ENCODE peak calls at places on chromosomes 3 and 15, in ten cellular contexts. One of them, this sample, is unnamed.
A peak's percentile ranks its signal among the peaks of the same experiment; 100 is the strongest.

GRCh38 chr3:166445865-166446264 is 608.6 kb upstream of the BCHE start:
- DNase-seq in effector memory CD4-positive, alpha-beta T cell: no peak
- DNase-seq in lung: no peak
- DNase-seq in GM23248: no peak
- DNase-seq in adrenal gland: no peak
- DNase-seq in psoas muscle: no peak
- DNase-seq in mucosa of descending colon: no peak
- DNase-seq in suprapubic skin: no peak
- DNase-seq in upper lobe of left lung: no peak
- DNase-seq in cardiac muscle cell: no peak
- DNase-seq in this sample: no peak

GRCh38 chr3:58588030-58588614 is 10.9 kb upstream of the FAM107A start:
- DNase-seq in psoas muscle: no peak
- DNase-seq in upper lobe of left lung: no peak
- DNase-seq in effector memory CD4-positive, alpha-beta T cell: no peak
- DNase-seq in lung: no peak
- DNase-seq in GM23248: peak; percentile 51
- DNase-seq in mucosa of descending colon: peak; percentile 46
- DNase-seq in suprapubic skin: no peak
- DNase-seq in adrenal gland: no peak
- DNase-seq in cardiac muscle cell: peak; percentile 59
- DNase-seq in this sample: peak; percentile 60

GRCh38 chr15:76203766-76204557 is 107.3 kb downstream of the ETFA start:
- DNase-seq in psoas muscle: no peak
- DNase-seq in upper lobe of left lung: no peak
- DNase-seq in cardiac muscle cell: no peak
- DNase-seq in lung: no peak
- DNase-seq in mucosa of descending colon: no peak
- DNase-seq in adrenal gland: no peak
- DNase-seq in effector memory CD4-positive, alpha-beta T cell: no peak
- DNase-seq in GM23248: no peak
- DNase-seq in suprapubic skin: peak; percentile 77
- DNase-seq in this sample: no peak

GRCh38 chr3:95168526-95168925 is 1105.7 kb downstream of the NSUN3 start:
- DNase-seq in effector memory CD4-positive, alpha-beta T cell: no peak
- DNase-seq in upper lobe of left lung: no peak
- DNase-seq in adrenal gland: no peak
- DNase-seq in psoas muscle: no peak
- DNase-seq in cardiac muscle cell: no peak
- DNase-seq in suprapubic skin: no peak
- DNase-seq in lung: no peak
- DNase-seq in GM23248: no peak
- DNase-seq in mucosa of descending colon: no peak
- DNase-seq in this sample: no peak

GRCh38 chr15:63698731-63699130 is 101.5 kb downstream of the FBXL22 start:
- DNase-seq in suprapubic skin: no peak
- DNase-seq in mucosa of descending colon: no peak
- DNase-seq in adrenal gland: no peak
- DNase-seq in lung: no peak
- DNase-seq in effector memory CD4-positive, alpha-beta T cell: no peak
- DNase-seq in GM23248: no peak
- DNase-seq in cardiac muscle cell: no peak
- DNase-seq in upper lobe of left lung: no peak
- DNase-seq in psoas muscle: no peak
- DNase-seq in this sample: no peak

GRCh38 chr15:96369825-96370621 is 39.5 kb downstream of the NR2F2 start:
- DNase-seq in adrenal gland: no peak
- DNase-seq in psoas muscle: no peak
- DNase-seq in lung: no peak
- DNase-seq in cardiac muscle cell: no peak
- DNase-seq in effector memory CD4-positive, alpha-beta T cell: no peak
- DNase-seq in GM23248: no peak
- DNase-seq in upper lobe of left lung: no peak
- DNase-seq in suprapubic skin: no peak
- DNase-seq in mucosa of descending colon: no peak
- DNase-seq in this sample: no peak

GRCh38 chr15:29568840-29569532 is 253.3 kb downstream of the TJP1 start:
- DNase-seq in psoas muscle: no peak
- DNase-seq in cardiac muscle cell: peak; percentile 10
- DNase-seq in mucosa of descending colon: peak; percentile 82
- DNase-seq in GM23248: peak; percentile 5
- DNase-seq in adrenal gland: no peak
- DNase-seq in lung: no peak
- DNase-seq in effector memory CD4-positive, alpha-beta T cell: no peak
- DNase-seq in suprapubic skin: no peak
- DNase-seq in upper lobe of left lung: peak; percentile 30
- DNase-seq in this sample: peak; percentile 58

GRCh38 chr15:65952425-65953053 is 83.2 kb downstream of the RAB11A start:
- DNase-seq in GM23248: peak; percentile 65
- DNase-seq in psoas muscle: no peak
- DNase-seq in upper lobe of left lung: no peak
- DNase-seq in cardiac muscle cell: peak; percentile 81
- DNase-seq in suprapubic skin: no peak
- DNase-seq in lung: no peak
- DNase-seq in mucosa of descending colon: peak; percentile 54
- DNase-seq in effector memory CD4-positive, alpha-beta T cell: no peak
- DNase-seq in adrenal gland: peak; percentile 59
- DNase-seq in this sample: peak; percentile 74

GRCh38 chr15:84616235-84616634 is 15.4 kb downstream of the ZSCAN2 start:
- DNase-seq in psoas muscle: no peak
- DNase-seq in lung: no peak
- DNase-seq in GM23248: no peak
- DNase-seq in cardiac muscle cell: no peak
- DNase-seq in suprapubic skin: peak; percentile 11
- DNase-seq in effector memory CD4-positive, alpha-beta T cell: no peak
- DNase-seq in adrenal gland: peak; percentile 25
- DNase-seq in mucosa of descending colon: no peak
- DNase-seq in upper lobe of left lung: no peak
- DNase-seq in this sample: no peak

GRCh38 chr3:30660656-30661055 is 54.3 kb downstream of the TGFBR2 start:
- DNase-seq in effector memory CD4-positive, alpha-beta T cell: no peak
- DNase-seq in lung: no peak
- DNase-seq in cardiac muscle cell: no peak
- DNase-seq in GM23248: no peak
- DNase-seq in psoas muscle: no peak
- DNase-seq in adrenal gland: no peak
- DNase-seq in upper lobe of left lung: no peak
- DNase-seq in mucosa of descending colon: no peak
- DNase-seq in suprapubic skin: no peak
- DNase-seq in this sample: no peak
- H3K4me1 ChIP-seq in effector memory CD4-positive, alpha-beta T cell: peaks cover 78% of the 10 kb centered on the region
- H3K4me1 ChIP-seq in lung: peaks cover 63% of the 10 kb centered on the region
- H3K4me1 ChIP-seq in cardiac muscle cell: peaks cover 26% of the 10 kb centered on the region
- H3K4me1 ChIP-seq in GM23248: peaks cover 56% of the 10 kb centered on the region
- H3K4me1 ChIP-seq in psoas muscle: peaks cover 44% of the 10 kb centered on the region
- H3K4me1 ChIP-seq in adrenal gland: peaks cover 95% of the 10 kb centered on the region
- H3K4me1 ChIP-seq in upper lobe of left lung: peaks cover 72% of the 10 kb centered on the region
- H3K4me1 ChIP-seq in mucosa of descending colon: peaks cover 11% of the 10 kb centered on the region
- H3K4me1 ChIP-seq in suprapubic skin: peaks cover 62% of the 10 kb centered on the region
- H3K4me1 ChIP-seq in this sample: peaks cover 24% of the 10 kb centered on the region

DNA sequence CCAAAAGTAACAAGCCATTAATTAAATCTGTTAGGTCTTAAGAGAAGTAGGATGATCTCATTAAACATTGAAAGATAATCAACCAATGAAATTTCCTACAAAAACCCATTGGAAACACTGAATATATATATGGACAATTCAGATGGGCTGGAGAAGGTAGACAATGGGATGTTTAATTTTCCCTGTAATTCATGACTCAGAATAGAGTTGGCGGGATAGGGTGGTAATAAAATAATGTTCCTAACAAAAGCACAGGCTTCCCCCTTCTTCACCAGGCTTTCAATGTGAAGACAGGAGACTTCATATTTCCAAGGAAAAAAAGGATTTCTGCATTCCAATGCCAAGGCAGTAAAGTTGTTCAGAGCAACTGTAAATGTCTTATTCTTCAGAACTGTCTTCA is 377.2 kb downstream of the FOXP1 start:
- DNase-seq in effector memory CD4-positive, alpha-beta T cell: no peak
- DNase-seq in cardiac muscle cell: no peak
- DNase-seq in psoas muscle: no peak
- DNase-seq in GM23248: no peak
- DNase-seq in mucosa of descending colon: no peak
- DNase-seq in adrenal gland: no peak
- DNase-seq in suprapubic skin: no peak
- DNase-seq in lung: no peak
- DNase-seq in upper lobe of left lung: no peak
- DNase-seq in this sample: no peak
- H3K4me1 ChIP-seq in effector memory CD4-positive, alpha-beta T cell: no peaks in the 10 kb centered on the region
- H3K4me1 ChIP-seq in cardiac muscle cell: peaks cover 52% of the 10 kb centered on the region
- H3K4me1 ChIP-seq in psoas muscle: peaks cover 25% of the 10 kb centered on the region
- H3K4me1 ChIP-seq in GM23248: peaks cover 13% of the 10 kb centered on the region
- H3K4me1 ChIP-seq in mucosa of descending colon: peaks cover 14% of the 10 kb centered on the region
- H3K4me1 ChIP-seq in adrenal gland: peaks cover 36% of the 10 kb centered on the region
- H3K4me1 ChIP-seq in suprapubic skin: peaks cover 32% of the 10 kb centered on the region
- H3K4me1 ChIP-seq in lung: peaks cover 30% of the 10 kb centered on the region
- H3K4me1 ChIP-seq in upper lobe of left lung: peaks cover 41% of the 10 kb centered on the region
- H3K4me1 ChIP-seq in this sample: peaks cover 47% of the 10 kb centered on the region

GRCh38 chr3:127539366-127540060 is 51.0 kb downstream of the TPRA1 start:
- DNase-seq in psoas muscle: no peak
- DNase-seq in mucosa of descending colon: no peak
- DNase-seq in GM23248: no peak
- DNase-seq in upper lobe of left lung: no peak
- DNase-seq in suprapubic skin: no peak
- DNase-seq in cardiac muscle cell: no peak
- DNase-seq in effector memory CD4-positive, alpha-beta T cell: no peak
- DNase-seq in lung: no peak
- DNase-seq in adrenal gland: no peak
- DNase-seq in this sample: no peak

GRCh38 chr3:127535901-127536817 is 54.4 kb downstream of the TPRA1 start:
- DNase-seq in effector memory CD4-positive, alpha-beta T cell: no peak
- DNase-seq in upper lobe of left lung: no peak
- DNase-seq in mucosa of descending colon: no peak
- DNase-seq in psoas muscle: no peak
- DNase-seq in cardiac muscle cell: no peak
- DNase-seq in GM23248: no peak
- DNase-seq in adrenal gland: no peak
- DNase-seq in suprapubic skin: no peak
- DNase-seq in lung: no peak
- DNase-seq in this sample: no peak

GRCh38 chr3:127538569-127538968 is 52.0 kb downstream of the TPRA1 start:
- DNase-seq in effector memory CD4-positive, alpha-beta T cell: no peak
- DNase-seq in lung: no peak
- DNase-seq in psoas muscle: no peak
- DNase-seq in suprapubic skin: no peak
- DNase-seq in adrenal gland: no peak
- DNase-seq in upper lobe of left lung: no peak
- DNase-seq in mucosa of descending colon: no peak
- DNase-seq in cardiac muscle cell: no peak
- DNase-seq in GM23248: no peak
- DNase-seq in this sample: no peak

GRCh38 chr3:127535106-127535785 is 55.3 kb downstream of the TPRA1 start:
- DNase-seq in suprapubic skin: no peak
- DNase-seq in mucosa of descending colon: no peak
- DNase-seq in upper lobe of left lung: no peak
- DNase-seq in lung: no peak
- DNase-seq in psoas muscle: no peak
- DNase-seq in GM23248: no peak
- DNase-seq in cardiac muscle cell: no peak
- DNase-seq in effector memory CD4-positive, alpha-beta T cell: no peak
- DNase-seq in adrenal gland: no peak
- DNase-seq in this sample: no peak

DNA sequence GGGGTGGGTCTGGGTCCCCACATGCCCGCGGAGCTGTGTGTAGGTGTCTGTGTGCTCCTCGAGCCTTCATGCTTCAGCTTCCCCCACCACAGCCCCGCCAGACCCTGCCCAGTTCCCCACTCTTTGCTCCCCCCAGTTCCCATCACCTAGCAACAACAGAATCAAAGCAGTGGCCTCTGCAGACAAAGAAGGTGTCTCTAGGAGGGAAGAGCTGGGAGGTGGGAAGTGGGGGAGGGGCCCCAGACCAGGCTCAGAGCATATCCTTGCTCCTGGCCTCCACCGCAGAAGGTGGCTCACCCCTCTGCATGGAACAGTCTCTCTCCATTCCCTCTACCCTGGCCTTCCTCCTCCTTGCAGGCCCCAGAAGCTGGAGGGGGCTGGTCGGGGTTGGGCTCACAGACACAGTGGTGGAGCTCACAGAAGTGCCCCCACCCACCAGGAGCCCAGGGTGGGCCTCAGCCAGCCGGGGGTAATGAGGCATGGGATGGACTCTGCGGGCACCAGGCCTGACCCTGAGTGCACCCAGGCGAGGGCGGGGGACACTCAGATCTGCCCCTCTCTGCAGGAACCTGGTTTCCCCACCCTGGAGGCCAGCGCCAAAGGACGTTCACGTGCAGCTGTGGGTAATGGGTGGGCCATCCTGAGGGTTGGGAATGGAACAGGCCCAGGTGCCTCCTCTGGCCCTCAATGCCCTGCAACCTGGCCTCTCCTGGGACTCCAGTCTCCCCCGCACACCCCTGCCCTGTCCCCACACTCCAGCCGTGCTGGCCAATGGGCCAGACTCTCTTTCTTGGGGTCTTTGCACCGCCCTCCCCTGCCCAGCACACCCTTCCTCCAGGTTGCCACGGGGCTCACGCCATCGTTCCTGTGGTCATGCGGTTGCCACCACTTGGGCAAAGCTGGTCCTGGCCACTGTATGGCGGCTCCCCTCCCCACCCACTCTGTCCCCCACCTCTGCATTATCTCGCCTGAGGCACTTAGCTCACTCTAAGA is 53.4 kb downstream of the TPRA1 start:
- DNase-seq in adrenal gland: no peak
- DNase-seq in lung: no peak
- DNase-seq in mucosa of descending colon: no peak
- DNase-seq in GM23248: no peak
- DNase-seq in upper lobe of left lung: no peak
- DNase-seq in psoas muscle: no peak
- DNase-seq in suprapubic skin: peak; percentile 65
- DNase-seq in effector memory CD4-positive, alpha-beta T cell: no peak
- DNase-seq in cardiac muscle cell: no peak
- DNase-seq in this sample: no peak
- H3K4me1 ChIP-seq in adrenal gland: no peaks in the 10 kb centered on the region
- H3K4me1 ChIP-seq in lung: no peaks in the 10 kb centered on the region
- H3K4me1 ChIP-seq in mucosa of descending colon: peaks cover 5% of the 10 kb centered on the region
- H3K4me1 ChIP-seq in GM23248: no peaks in the 10 kb centered on the region
- H3K4me1 ChIP-seq in upper lobe of left lung: peaks cover 8% of the 10 kb centered on the region
- H3K4me1 ChIP-seq in psoas muscle: no peaks in the 10 kb centered on the region
- H3K4me1 ChIP-seq in suprapubic skin: peaks cover 4% of the 10 kb centered on the region
- H3K4me1 ChIP-seq in effector memory CD4-positive, alpha-beta T cell: no peaks in the 10 kb centered on the region
- H3K4me1 ChIP-seq in cardiac muscle cell: no peaks in the 10 kb centered on the region
- H3K4me1 ChIP-seq in this sample: peaks cover under 1% of the 10 kb centered on the region

DNA sequence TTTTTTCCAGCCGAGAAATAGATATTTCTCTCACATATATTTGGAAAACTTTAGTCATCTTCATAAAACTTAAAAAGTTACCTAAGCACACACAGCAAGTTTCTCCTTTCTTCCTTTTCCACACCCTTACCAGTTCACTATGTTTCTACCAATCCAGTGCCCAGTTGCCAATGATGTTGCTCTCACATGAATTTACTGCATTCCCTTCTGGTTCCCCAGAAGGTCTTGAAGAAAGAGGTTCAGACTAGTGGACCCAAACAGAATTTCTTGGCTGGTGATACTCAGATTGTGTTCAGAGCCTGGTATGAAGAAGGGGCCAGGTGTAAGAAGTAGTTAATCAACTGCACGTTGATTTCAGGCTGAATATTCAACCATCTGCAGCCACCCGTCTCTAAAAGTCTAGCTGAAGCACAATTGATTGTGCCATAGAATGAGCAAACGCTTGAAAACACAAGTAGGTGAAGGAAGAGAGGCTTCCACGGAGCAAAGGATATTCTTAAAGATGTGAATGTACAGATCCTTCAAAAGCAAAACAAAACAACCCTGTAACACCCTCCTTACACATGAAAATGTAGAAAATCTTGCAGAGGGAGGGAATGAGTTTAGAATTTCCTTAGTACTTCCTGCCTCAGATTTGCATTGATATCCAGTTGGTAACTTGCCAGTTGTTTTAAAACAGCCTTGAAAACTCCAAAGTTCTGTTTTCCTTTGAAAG is 4.6 kb downstream of the RBMS3 start:
- DNase-seq in upper lobe of left lung: no peak
- DNase-seq in mucosa of descending colon: no peak
- DNase-seq in effector memory CD4-positive, alpha-beta T cell: no peak
- DNase-seq in lung: no peak
- DNase-seq in adrenal gland: no peak
- DNase-seq in GM23248: peak; percentile 55
- DNase-seq in suprapubic skin: no peak
- DNase-seq in cardiac muscle cell: peak; percentile 73
- DNase-seq in psoas muscle: no peak
- DNase-seq in this sample: no peak
- H3K4me1 ChIP-seq in upper lobe of left lung: no peaks in the 10 kb centered on the region
- H3K4me1 ChIP-seq in mucosa of descending colon: no peaks in the 10 kb centered on the region
- H3K4me1 ChIP-seq in effector memory CD4-positive, alpha-beta T cell: no peaks in the 10 kb centered on the region
- H3K4me1 ChIP-seq in lung: peaks cover 3% of the 10 kb centered on the region
- H3K4me1 ChIP-seq in adrenal gland: peaks cover 21% of the 10 kb centered on the region
- H3K4me1 ChIP-seq in GM23248: peaks cover 46% of the 10 kb centered on the region
- H3K4me1 ChIP-seq in suprapubic skin: peaks cover 26% of the 10 kb centered on the region
- H3K4me1 ChIP-seq in cardiac muscle cell: peaks cover 15% of the 10 kb centered on the region
- H3K4me1 ChIP-seq in psoas muscle: peaks cover 36% of the 10 kb centered on the region
- H3K4me1 ChIP-seq in this sample: no peaks in the 10 kb centered on the region

This sample was measured in hepatocyte.